ENCODE peak calls at places on chromosomes 1 and 21, in ten cellular contexts. Y, L, O, N, C, Q, A, H, W and P are unnamed samples.

GRCh38 chr1:169797281-169797680 is 2.6 kb upstream of the METTL18 start:
- DNase-seq in Y (no peak), L (no peak), O (no peak), N (no peak), C (no peak), Q (no peak), A (no peak), H (no peak), W (no peak), P (no peak)

GRCh38 chr1:185215911-185216310 is 58.9 kb downstream of the SWT1 start:
- DNase-seq in Y (no peak), L (no peak), O (no peak), N (peak), C (no peak), Q (no peak), A (no peak), H (no peak), W (no peak), P (no peak)

GRCh38 chr1:184684285-184685077 is 70.2 kb downstream of the EDEM3 start:
- DNase-seq in Y (no peak), L (no peak), O (no peak), N (no peak), C (no peak), Q (no peak), A (no peak), H (no peak), W (no peak), P (no peak)

GRCh38 chr1:21910528-21911204 is 26.4 kb downstream of the HSPG2 start:
- DNase-seq in Y (no peak), L (no peak), O (no peak), N (no peak), C (no peak), Q (no peak), A (no peak), H (no peak), W (no peak), P (no peak)

GRCh38 chr21:28523367-28523766 is 469.3 kb downstream of the LTN1 start:
- DNase-seq in Y (no peak), L (no peak), O (no peak), N (no peak), C (no peak), Q (no peak), A (no peak), H (no peak), W (no peak), P (no peak)

GRCh38 chr1:21956720-21957552 is 19.8 kb upstream of the HSPG2 start:
- DNase-seq in Y (peak), L (no peak), O (peak), N (peak), C (no peak), Q (no peak), A (no peak), H (no peak), W (peak), P (no peak)

GRCh38 chr1:149936992-149937705 is 470 bp upstream of the MTMR11 start:
- DNase-seq in Y (peak), L (no peak), O (peak), N (peak), C (peak), Q (no peak), A (peak), H (no peak), W (peak), P (no peak)

GRCh38 chr1:97845805-97846204 is 75.0 kb downstream of the DPYD start:
- DNase-seq in Y (no peak), L (no peak), O (no peak), N (no peak), C (no peak), Q (no peak), A (no peak), H (no peak), W (no peak), P (no peak)

GRCh38 chr1:55057956-55058298 is 18.6 kb downstream of the PCSK9 start:
- DNase-seq in Y (no peak), L (no peak), O (no peak), N (no peak), C (no peak), Q (no peak), A (no peak), H (no peak), W (no peak), P (no peak)

GRCh38 chr1:223741861-223742260 is 29.5 kb downstream of the CAPN2 start:
- DNase-seq in Y (peak), L (no peak), O (no peak), N (peak), C (no peak), Q (no peak), A (peak), H (no peak), W (no peak), P (no peak)

GRCh38 chr21:39885119-39885848 is 18.0 kb downstream of the PCP4 start:
- DNase-seq in Y (no peak), L (no peak), O (no peak), N (no peak), C (no peak), Q (no peak), A (no peak), H (peak), W (no peak), P (no peak)

GRCh38 chr21:28447453-28447852 is 545.2 kb downstream of the LTN1 start:
- DNase-seq in Y (no peak), L (no peak), O (no peak), N (no peak), C (no peak), Q (no peak), A (peak), H (no peak), W (no peak), P (no peak)

GRCh38 chr1:22105611-22106207 is 37.2 kb downstream of the WNT4 start:
- DNase-seq in Y (peak), L (no peak), O (peak), N (peak), C (peak), Q (peak), A (peak), H (no peak), W (peak), P (peak)

GRCh38 chr1:247118946-247119446 is 14.8 kb upstream of the ZNF669 start:
- DNase-seq in Y (peak), L (no peak), O (peak), N (no peak), C (peak), Q (no peak), A (no peak), H (no peak), W (peak), P (peak)

GRCh38 chr1:170987397-170987796 is 52.1 kb downstream of the MROH9 start:
- DNase-seq in Y (no peak), L (no peak), O (no peak), N (no peak), C (no peak), Q (no peak), A (no peak), H (no peak), W (no peak), P (no peak)

GRCh38 chr21:42903817-42904216 is 10.7 kb downstream of the NDUFV3 start:
- DNase-seq in Y (no peak), L (no peak), O (no peak), N (no peak), C (no peak), Q (no peak), A (no peak), H (no peak), W (no peak), P (no peak)

GRCh38 chr1:245500546-245500945 is 345.8 kb downstream of the KIF26B start:
- DNase-seq in Y (peak), L (peak), O (peak), N (peak), C (no peak), Q (peak), A (peak), H (no peak), W (no peak), P (no peak)

GRCh38 chr1:118791094-118791691 is 196.9 kb downstream of the TBX15 start:
- DNase-seq in Y (no peak), L (no peak), O (no peak), N (no peak), C (no peak), Q (no peak), A (no peak), H (no peak), W (no peak), P (no peak)

GRCh38 chr1:25795955-25796806 is 3.8 kb upstream of the SELENON start:
- DNase-seq in Y (no peak), L (no peak), O (peak), N (peak), C (no peak), Q (no peak), A (no peak), H (no peak), W (no peak), P (no peak)

GRCh38 chr1:236677641-236678235 is 8.6 kb upstream of the ACTN2 start:
- DNase-seq in Y (peak), L (no peak), O (no peak), N (peak), C (no peak), Q (peak), A (no peak), H (no peak), W (no peak), P (no peak)

GRCh38 chr1:188937965-188938551 is 1539.6 kb downstream of the BRINP3 start:
- DNase-seq in Y (peak), L (no peak), O (peak), N (no peak), C (no peak), Q (no peak), A (no peak), H (no peak), W (no peak), P (peak)
- TF ChIP-seq CTCF in Y (peak), L (peak), O (peak), N (no peak), C (peak), Q (no peak), A (no peak), H (peak), W (no peak), P (peak)

DNA sequence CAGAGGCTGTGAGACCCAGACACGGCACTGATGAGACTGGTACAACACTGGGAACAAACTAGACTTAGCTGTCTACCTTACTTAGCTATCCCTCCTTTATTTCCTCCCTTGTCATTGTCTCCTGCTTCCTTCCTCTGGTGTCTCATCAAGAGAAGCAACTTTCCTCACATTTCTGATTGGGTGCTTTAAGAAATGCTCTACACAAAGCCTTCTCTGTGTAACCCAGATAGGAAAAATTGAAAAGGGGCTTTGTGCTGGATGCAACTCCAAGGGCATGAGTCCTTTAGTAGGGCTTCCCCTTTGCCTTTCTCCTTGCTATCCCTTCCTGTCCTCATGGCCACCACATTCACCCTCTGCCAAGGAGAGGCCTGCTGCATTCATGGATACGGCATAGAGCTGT is 274.5 kb downstream of the VAV3 start:
- DNase-seq in Y (no peak), L (no peak), O (no peak), N (no peak), C (no peak), Q (no peak), A (no peak), H (no peak), W (no peak), P (no peak)
- TF ChIP-seq CTCF in Y (no peak), L (no peak), O (no peak), N (no peak), C (no peak), Q (no peak), A (no peak), H (no peak), W (no peak), P (no peak)

GRCh38 chr1:222084996-222085395 is 343.1 kb upstream of the DUSP10 start:
- DNase-seq in Y (no peak), L (peak), O (no peak), N (peak), C (no peak), Q (no peak), A (peak), H (no peak), W (no peak), P (no peak)
- TF ChIP-seq CTCF in Y (no peak), L (no peak), O (no peak), N (no peak), C (no peak), Q (no peak), A (no peak), H (no peak), W (no peak), P (no peak)

GRCh38 chr1:48099011-48099550 is 101.9 kb upstream of the TRABD2B start:
- DNase-seq in Y (no peak), L (no peak), O (no peak), N (no peak), C (no peak), Q (no peak), A (no peak), H (no peak), W (no peak), P (no peak)

GRCh38 chr1:48092401-48092800 is 95.2 kb upstream of the TRABD2B start:
- DNase-seq in Y (no peak), L (no peak), O (no peak), N (no peak), C (no peak), Q (no peak), A (no peak), H (no peak), W (no peak), P (no peak)

GRCh38 chr1:48093147-48093546 is 96.0 kb upstream of the TRABD2B start:
- DNase-seq in Y (no peak), L (no peak), O (no peak), N (no peak), C (no peak), Q (no peak), A (no peak), H (no peak), W (no peak), P (no peak)

GRCh38 chr1:48089356-48089891 is 92.2 kb upstream of the TRABD2B start:
- DNase-seq in Y (no peak), L (no peak), O (no peak), N (no peak), C (no peak), Q (no peak), A (no peak), H (no peak), W (no peak), P (no peak)

DNA sequence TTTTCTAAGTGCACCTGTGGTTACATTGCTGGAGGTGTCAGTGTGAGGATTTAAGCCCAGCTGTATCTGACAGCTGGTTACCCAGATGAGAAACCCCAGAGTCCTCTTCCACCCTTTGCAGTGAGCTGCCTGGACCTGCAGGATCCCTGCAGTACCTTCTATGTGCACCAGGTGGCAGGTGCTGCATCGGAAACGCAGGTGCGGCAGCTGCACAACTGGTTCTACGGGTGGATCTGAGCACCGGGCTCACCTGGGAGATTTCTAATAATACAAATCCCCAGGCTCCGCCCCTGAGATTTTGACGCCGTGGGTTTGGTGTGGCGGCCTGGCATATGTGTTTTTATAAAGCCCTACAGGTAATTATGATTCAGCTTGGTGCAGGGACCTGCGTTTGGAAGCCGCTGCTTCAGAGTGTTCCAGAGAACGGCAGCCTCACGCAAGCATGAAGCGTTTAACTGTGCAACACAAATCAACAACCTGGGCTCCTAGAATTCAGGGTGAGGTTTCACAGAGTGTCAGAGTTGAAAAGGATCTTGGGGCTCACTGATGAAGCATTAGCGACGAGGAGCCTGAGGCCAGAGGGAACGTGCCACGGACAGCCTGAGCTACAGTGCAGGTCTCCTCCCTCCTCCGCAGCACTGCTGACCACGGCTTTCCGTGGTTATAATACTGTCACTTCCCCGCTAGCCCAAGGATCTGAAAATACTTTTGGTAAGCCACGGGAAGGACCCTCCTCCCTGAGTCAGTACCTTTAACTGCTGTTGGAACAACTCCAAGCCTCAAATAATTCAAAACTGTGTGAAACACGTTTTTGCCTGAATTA is 96.7 kb upstream of the TRABD2B start:
- DNase-seq in Y (peak), L (no peak), O (peak), N (peak), C (peak), Q (peak), A (no peak), H (peak), W (peak), P (peak)
- TF ChIP-seq CTCF in Y (peak), L (peak), O (peak), N (peak), C (peak), Q (peak), A (peak), H (peak), W (peak), P (peak)

GRCh38 chr1:121417289-121417955 is 232.6 kb downstream of the SRGAP2C start:
- DNase-seq in Y (no peak), L (no peak), O (peak), N (peak), C (no peak), Q (peak), A (no peak), H (no peak), W (peak), P (no peak)

GRCh38 chr1:121413817-121414216 is 229.0 kb downstream of the SRGAP2C start:
- DNase-seq in Y (no peak), L (no peak), O (no peak), N (no peak), C (no peak), Q (peak), A (no peak), H (no peak), W (no peak), P (no peak)

GRCh38 chr1:121418369-121419049 is 233.7 kb downstream of the SRGAP2C start:
- DNase-seq in Y (peak), L (no peak), O (no peak), N (no peak), C (no peak), Q (no peak), A (no peak), H (no peak), W (no peak), P (no peak)
- TF ChIP-seq CTCF in Y (no peak), L (no peak), O (no peak), N (no peak), C (no peak), Q (no peak), A (no peak), H (no peak), W (no peak), P (no peak)

GRCh38 chr1:115040501-115040900 is 10.9 kb downstream of the TSHB start:
- DNase-seq in Y (peak), L (no peak), O (no peak), N (no peak), C (no peak), Q (no peak), A (no peak), H (no peak), W (no peak), P (no peak)
- TF ChIP-seq CTCF in Y (peak), L (peak), O (peak), N (no peak), C (no peak), Q (no peak), A (peak), H (no peak), W (peak), P (no peak)

DNA sequence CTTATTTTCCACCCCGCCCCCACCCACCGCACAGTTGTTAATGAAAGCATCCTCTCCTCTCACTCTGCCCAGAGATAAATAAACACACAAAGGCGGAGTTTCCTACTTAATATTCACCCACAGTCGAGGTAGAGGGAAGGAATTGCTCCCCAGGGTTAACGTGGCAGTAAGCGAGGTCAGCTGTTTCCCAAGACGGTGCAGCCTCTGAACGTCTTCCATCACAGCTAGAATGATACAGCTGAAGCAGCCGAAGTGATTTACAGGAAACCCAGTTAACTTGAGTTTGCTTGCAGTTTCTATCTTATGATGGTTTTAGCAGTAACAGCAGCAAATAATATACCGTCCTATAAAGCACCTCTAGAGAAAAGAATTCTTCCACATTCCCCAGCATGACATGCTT is 283.9 kb downstream of the PBX1 start:
- DNase-seq in Y (no peak), L (no peak), O (no peak), N (no peak), C (no peak), Q (no peak), A (no peak), H (no peak), W (no peak), P (no peak)
- TF ChIP-seq CTCF in Y (no peak), L (no peak), O (no peak), N (no peak), C (no peak), Q (no peak), A (no peak), H (no peak), W (no peak), P (no peak)

GRCh38 chr1:213986925-213987250 is 885 bp upstream of the PROX1 start:
- DNase-seq in Y (no peak), L (no peak), O (no peak), N (no peak), C (no peak), Q (no peak), A (no peak), H (no peak), W (no peak), P (no peak)

GRCh38 chr1:213989071-213989739 is 1.4 kb downstream of the PROX1 start:
- DNase-seq in Y (peak), L (no peak), O (no peak), N (no peak), C (no peak), Q (no peak), A (no peak), H (no peak), W (no peak), P (no peak)

GRCh38 chr1:213987422-213987875 is 324 bp upstream of the PROX1 start:
- DNase-seq in Y (no peak), L (no peak), O (peak), N (no peak), C (no peak), Q (no peak), A (no peak), H (no peak), W (no peak), P (no peak)

GRCh38 chr1:213988639-213989070 is 882 bp downstream of the PROX1 start:
- DNase-seq in Y (peak), L (no peak), O (no peak), N (no peak), C (no peak), Q (no peak), A (no peak), H (no peak), W (no peak), P (no peak)

GRCh38 chr1:213987876-213988638 is at the start of gene PROX1:
- DNase-seq in Y (peak), L (peak), O (peak), N (peak), C (peak), Q (no peak), A (peak), H (peak), W (no peak), P (peak)
- TF ChIP-seq CTCF in Y (no peak), L (no peak), O (peak), N (peak), C (no peak), Q (no peak), A (no peak), H (peak), W (no peak), P (no peak)